ENCODE peak calls at places on chromosomes 7 and 10, in nine cellular contexts. One of them, this sample, is unnamed.

GRCh38 chr7:70893422-70893821 is 238.5 kb upstream of the GALNT17 start:
- DNase-seq in keratinocyte: no peak
- DNase-seq in cardiac muscle cell: no peak
- DNase-seq in AG10803: no peak
- DNase-seq in transverse colon: no peak
- DNase-seq in foreskin fibroblast: no peak
- DNase-seq in OCI-LY7: no peak
- DNase-seq in mammary epithelial cell: no peak
- DNase-seq in colonic mucosa: no peak
- DNase-seq in this sample: no peak

GRCh38 chr7:25922296-25922695 is 229.7 kb upstream of the NFE2L3 start:
- DNase-seq in foreskin fibroblast: no peak
- DNase-seq in colonic mucosa: no peak
- DNase-seq in AG10803: no peak
- DNase-seq in transverse colon: no peak
- DNase-seq in keratinocyte: peak
- DNase-seq in OCI-LY7: no peak
- DNase-seq in cardiac muscle cell: no peak
- DNase-seq in mammary epithelial cell: peak
- DNase-seq in this sample: no peak

GRCh38 chr10:24723788-24724380 is at the start of gene ARHGAP21:
- DNase-seq in cardiac muscle cell: peak
- DNase-seq in keratinocyte: no peak
- DNase-seq in transverse colon: peak
- DNase-seq in mammary epithelial cell: peak
- DNase-seq in foreskin fibroblast: peak
- DNase-seq in colonic mucosa: peak
- DNase-seq in AG10803: peak
- DNase-seq in OCI-LY7: peak
- DNase-seq in this sample: peak

GRCh38 chr10:102408728-102409603 is 9.6 kb downstream of the PSD start:
- DNase-seq in keratinocyte: no peak
- DNase-seq in mammary epithelial cell: no peak
- DNase-seq in colonic mucosa: no peak
- DNase-seq in transverse colon: peak
- DNase-seq in OCI-LY7: no peak
- DNase-seq in cardiac muscle cell: peak
- DNase-seq in foreskin fibroblast: no peak
- DNase-seq in AG10803: no peak
- DNase-seq in this sample: no peak

GRCh38 chr10:77245953-77246352 is 391.7 kb downstream of the KCNMA1 start:
- DNase-seq in keratinocyte: no peak
- DNase-seq in foreskin fibroblast: peak
- DNase-seq in mammary epithelial cell: peak
- DNase-seq in OCI-LY7: no peak
- DNase-seq in AG10803: peak
- DNase-seq in colonic mucosa: no peak
- DNase-seq in transverse colon: no peak
- DNase-seq in cardiac muscle cell: no peak
- DNase-seq in this sample: peak

GRCh38 chr7:17342726-17343125 is 44.3 kb downstream of the AHR start:
- DNase-seq in colonic mucosa: no peak
- DNase-seq in keratinocyte: no peak
- DNase-seq in foreskin fibroblast: no peak
- DNase-seq in OCI-LY7: no peak
- DNase-seq in AG10803: peak
- DNase-seq in cardiac muscle cell: no peak
- DNase-seq in mammary epithelial cell: no peak
- DNase-seq in transverse colon: no peak
- DNase-seq in this sample: no peak

GRCh38 chr10:35178305-35178704 is 51.7 kb downstream of the CREM start:
- DNase-seq in keratinocyte: no peak
- DNase-seq in cardiac muscle cell: no peak
- DNase-seq in AG10803: no peak
- DNase-seq in OCI-LY7: no peak
- DNase-seq in transverse colon: no peak
- DNase-seq in mammary epithelial cell: no peak
- DNase-seq in colonic mucosa: no peak
- DNase-seq in foreskin fibroblast: no peak
- DNase-seq in this sample: no peak

GRCh38 chr10:74598891-74599566 is 227.4 kb upstream of the KAT6B start:
- DNase-seq in AG10803: peak
- DNase-seq in mammary epithelial cell: no peak
- DNase-seq in colonic mucosa: no peak
- DNase-seq in keratinocyte: no peak
- DNase-seq in foreskin fibroblast: no peak
- DNase-seq in OCI-LY7: no peak
- DNase-seq in cardiac muscle cell: no peak
- DNase-seq in transverse colon: no peak
- DNase-seq in this sample: peak

GRCh38 chr7:7219216-7219615 is 36.9 kb downstream of the C1GALT1 start:
- DNase-seq in mammary epithelial cell: peak
- DNase-seq in transverse colon: no peak
- DNase-seq in colonic mucosa: no peak
- DNase-seq in foreskin fibroblast: peak
- DNase-seq in OCI-LY7: no peak
- DNase-seq in keratinocyte: no peak
- DNase-seq in AG10803: no peak
- DNase-seq in cardiac muscle cell: no peak
- DNase-seq in this sample: peak

GRCh38 chr10:110137142-110137545 is 70.3 kb upstream of the MXI1 start:
- DNase-seq in colonic mucosa: no peak
- DNase-seq in keratinocyte: peak
- DNase-seq in foreskin fibroblast: peak
- DNase-seq in OCI-LY7: peak
- DNase-seq in cardiac muscle cell: peak
- DNase-seq in transverse colon: no peak
- DNase-seq in mammary epithelial cell: peak
- DNase-seq in AG10803: peak
- DNase-seq in this sample: peak

GRCh38 chr10:381346-381745 is 246.1 kb downstream of the ZMYND11 start:
- DNase-seq in AG10803: no peak
- DNase-seq in OCI-LY7: no peak
- DNase-seq in keratinocyte: no peak
- DNase-seq in mammary epithelial cell: no peak
- DNase-seq in transverse colon: no peak
- DNase-seq in cardiac muscle cell: no peak
- DNase-seq in foreskin fibroblast: no peak
- DNase-seq in colonic mucosa: no peak
- DNase-seq in this sample: no peak

GRCh38 chr10:61899045-61899444 is 2.5 kb upstream of the ARID5B start:
- DNase-seq in foreskin fibroblast: peak
- DNase-seq in OCI-LY7: peak
- DNase-seq in AG10803: peak
- DNase-seq in keratinocyte: no peak
- DNase-seq in cardiac muscle cell: no peak
- DNase-seq in colonic mucosa: no peak
- DNase-seq in mammary epithelial cell: peak
- DNase-seq in transverse colon: no peak
- DNase-seq in this sample: peak

GRCh38 chr10:32207544-32207943 is 139.4 kb downstream of the EPC1 start:
- DNase-seq in colonic mucosa: peak
- DNase-seq in transverse colon: peak
- DNase-seq in mammary epithelial cell: peak
- DNase-seq in foreskin fibroblast: no peak
- DNase-seq in keratinocyte: no peak
- DNase-seq in OCI-LY7: peak
- DNase-seq in AG10803: peak
- DNase-seq in cardiac muscle cell: peak
- DNase-seq in this sample: peak

GRCh38 chr10:118369806-118370205 is 27.7 kb upstream of the FAM204A start:
- DNase-seq in foreskin fibroblast: no peak
- DNase-seq in colonic mucosa: no peak
- DNase-seq in mammary epithelial cell: no peak
- DNase-seq in keratinocyte: no peak
- DNase-seq in transverse colon: no peak
- DNase-seq in AG10803: no peak
- DNase-seq in OCI-LY7: no peak
- DNase-seq in cardiac muscle cell: no peak
- DNase-seq in this sample: no peak

GRCh38 chr7:74312418-74313021 is 23.3 kb downstream of the CLIP2 start:
- DNase-seq in foreskin fibroblast: no peak
- DNase-seq in OCI-LY7: no peak
- DNase-seq in colonic mucosa: no peak
- DNase-seq in mammary epithelial cell: peak
- DNase-seq in transverse colon: no peak
- DNase-seq in cardiac muscle cell: no peak
- DNase-seq in keratinocyte: peak
- DNase-seq in AG10803: no peak
- DNase-seq in this sample: no peak

GRCh38 chr7:21782996-21783395 is 162.7 kb downstream of the CDCA7L start:
- DNase-seq in colonic mucosa: no peak
- DNase-seq in transverse colon: no peak
- DNase-seq in foreskin fibroblast: no peak
- DNase-seq in keratinocyte: no peak
- DNase-seq in AG10803: no peak
- DNase-seq in cardiac muscle cell: no peak
- DNase-seq in mammary epithelial cell: no peak
- DNase-seq in OCI-LY7: no peak
- DNase-seq in this sample: no peak

GRCh38 chr7:105487559-105488218 is 34.4 kb downstream of the PUS7 start:
- DNase-seq in cardiac muscle cell: no peak
- DNase-seq in foreskin fibroblast: peak
- DNase-seq in mammary epithelial cell: peak
- DNase-seq in AG10803: peak
- DNase-seq in OCI-LY7: peak
- DNase-seq in colonic mucosa: no peak
- DNase-seq in keratinocyte: no peak
- DNase-seq in transverse colon: no peak
- DNase-seq in this sample: peak

DNA sequence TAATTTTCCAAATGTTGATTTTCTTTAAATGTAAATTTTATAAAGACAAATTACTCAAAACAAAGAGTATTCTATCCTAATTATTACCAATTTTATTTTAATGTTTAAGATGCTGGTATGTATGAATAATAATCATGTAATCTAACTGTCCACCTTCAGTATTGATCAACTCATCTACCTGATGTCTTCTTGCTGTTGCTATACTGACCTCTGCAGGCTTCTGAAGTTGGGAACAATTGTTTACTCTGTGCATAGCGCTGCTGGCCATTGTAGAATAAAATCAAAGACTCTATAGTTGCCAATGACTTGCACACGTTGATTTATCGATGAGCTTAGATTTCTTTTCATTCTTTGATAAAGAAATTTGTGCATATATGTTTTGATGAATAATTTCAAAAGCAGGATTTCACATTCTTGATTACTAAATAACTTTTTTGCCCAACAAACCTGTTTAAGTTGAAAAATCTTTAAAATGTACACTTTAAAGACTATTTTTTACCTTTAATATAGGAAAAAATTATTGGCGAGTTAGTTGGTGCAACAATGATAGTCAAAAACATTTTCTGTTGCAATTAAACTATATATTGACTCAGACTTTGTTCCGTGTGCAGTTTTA is 282.3 kb downstream of the TFEC start:
- DNase-seq in colonic mucosa: no peak
- DNase-seq in transverse colon: no peak
- DNase-seq in foreskin fibroblast: peak
- DNase-seq in OCI-LY7: no peak
- DNase-seq in AG10803: peak
- DNase-seq in cardiac muscle cell: no peak
- DNase-seq in keratinocyte: no peak
- DNase-seq in mammary epithelial cell: no peak
- DNase-seq in this sample: peak
- TF ChIP-seq CTCF in colonic mucosa: peak
- TF ChIP-seq CTCF in transverse colon: peak
- TF ChIP-seq CTCF in foreskin fibroblast: peak
- TF ChIP-seq CTCF in OCI-LY7: peak
- TF ChIP-seq CTCF in AG10803: peak
- TF ChIP-seq CTCF in cardiac muscle cell: peak
- TF ChIP-seq CTCF in keratinocyte: peak
- TF ChIP-seq CTCF in mammary epithelial cell: peak
- TF ChIP-seq CTCF in this sample: peak

DNA sequence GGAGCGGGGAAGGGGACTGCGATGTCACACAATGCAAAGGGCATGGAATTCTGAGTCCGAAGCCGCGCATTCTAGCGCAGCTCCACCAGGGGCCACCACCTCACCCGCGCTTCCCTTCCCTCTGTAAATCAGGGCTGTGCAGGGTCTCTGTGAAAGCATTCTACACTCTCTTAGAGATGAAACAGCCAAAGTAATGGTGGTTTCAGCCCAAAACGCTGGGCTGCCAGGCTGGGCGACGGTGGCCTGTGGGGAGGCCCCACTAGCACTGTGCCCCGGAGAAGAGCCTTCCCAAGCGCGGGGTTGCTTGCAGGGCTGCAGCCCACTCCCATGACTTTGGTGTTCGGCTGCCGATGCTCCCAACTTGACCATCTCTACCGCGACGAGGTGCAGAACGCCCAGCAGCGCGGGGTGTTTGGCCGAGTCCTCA is 11.4 kb downstream of the ATG9B start:
- DNase-seq in mammary epithelial cell: no peak
- DNase-seq in colonic mucosa: no peak
- DNase-seq in cardiac muscle cell: peak
- DNase-seq in transverse colon: no peak
- DNase-seq in keratinocyte: no peak
- DNase-seq in AG10803: peak
- DNase-seq in foreskin fibroblast: no peak
- DNase-seq in OCI-LY7: no peak
- DNase-seq in this sample: peak
- H3K4me3 ChIP-seq in mammary epithelial cell: no peak
- H3K4me3 ChIP-seq in colonic mucosa: no peak
- H3K4me3 ChIP-seq in cardiac muscle cell: no peak
- H3K4me3 ChIP-seq in transverse colon: no peak
- H3K4me3 ChIP-seq in keratinocyte: no peak
- H3K4me3 ChIP-seq in AG10803: no peak
- H3K4me3 ChIP-seq in foreskin fibroblast: no peak
- H3K4me3 ChIP-seq in OCI-LY7: no peak
- H3K4me3 ChIP-seq in this sample: no peak

DNA sequence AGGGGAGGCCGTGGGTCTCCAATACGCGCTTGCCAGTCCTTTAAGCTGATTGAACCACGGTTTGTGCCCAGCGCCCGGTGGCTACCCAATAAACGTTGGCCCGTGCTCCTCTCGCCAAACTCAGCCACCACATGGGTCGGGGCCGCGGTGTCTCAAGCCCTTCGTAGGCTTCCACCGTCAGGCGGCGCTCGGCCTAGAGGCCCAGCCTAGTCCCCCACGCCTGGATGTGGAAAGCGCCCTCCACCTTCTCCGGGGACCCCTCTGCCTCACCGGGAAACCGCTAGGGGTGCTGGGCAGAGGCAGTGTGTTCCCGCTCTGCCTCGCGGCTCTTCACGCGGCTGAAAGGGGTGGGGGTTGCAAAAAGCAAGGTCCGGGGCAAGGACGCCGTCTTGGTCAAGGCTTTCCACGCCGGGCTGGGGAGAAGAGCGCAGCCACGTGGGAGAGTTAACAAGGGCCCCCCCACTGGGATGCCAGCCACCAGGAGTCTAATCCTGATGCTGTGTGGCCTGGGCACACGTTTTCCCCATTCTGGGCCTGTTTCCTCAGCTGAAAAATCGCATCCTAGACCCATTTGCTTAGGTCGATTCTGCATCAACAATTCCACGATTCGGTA is 29.8 kb downstream of the LEP start:
- DNase-seq in cardiac muscle cell: no peak
- DNase-seq in keratinocyte: no peak
- DNase-seq in colonic mucosa: no peak
- DNase-seq in mammary epithelial cell: no peak
- DNase-seq in foreskin fibroblast: no peak
- DNase-seq in AG10803: no peak
- DNase-seq in OCI-LY7: no peak
- DNase-seq in transverse colon: no peak
- DNase-seq in this sample: no peak
- TF ChIP-seq CTCF in cardiac muscle cell: peak
- TF ChIP-seq CTCF in keratinocyte: no peak
- TF ChIP-seq CTCF in colonic mucosa: no peak
- TF ChIP-seq CTCF in mammary epithelial cell: no peak
- TF ChIP-seq CTCF in foreskin fibroblast: no peak
- TF ChIP-seq CTCF in AG10803: peak
- TF ChIP-seq CTCF in OCI-LY7: no peak
- TF ChIP-seq CTCF in transverse colon: no peak
- TF ChIP-seq CTCF in this sample: peak

GRCh38 chr10:6920072-6921019 is 340.3 kb upstream of the PRKCQ start:
- DNase-seq in AG10803: peak
- DNase-seq in OCI-LY7: peak
- DNase-seq in cardiac muscle cell: peak
- DNase-seq in transverse colon: peak
- DNase-seq in foreskin fibroblast: peak
- DNase-seq in keratinocyte: no peak
- DNase-seq in colonic mucosa: peak
- DNase-seq in mammary epithelial cell: peak
- DNase-seq in this sample: peak
- H3K4me3 ChIP-seq in AG10803: no peak
- H3K4me3 ChIP-seq in OCI-LY7: no peak
- H3K4me3 ChIP-seq in cardiac muscle cell: no peak
- H3K4me3 ChIP-seq in transverse colon: no peak
- H3K4me3 ChIP-seq in foreskin fibroblast: no peak
- H3K4me3 ChIP-seq in keratinocyte: no peak
- H3K4me3 ChIP-seq in colonic mucosa: no peak
- H3K4me3 ChIP-seq in mammary epithelial cell: no peak
- H3K4me3 ChIP-seq in this sample: no peak

This sample was measured in fibroblast of mammary gland.